ENCODE peak calls at places on chromosome X, in eight cellular contexts. F is RPMI8226; K is progenitor cell of endocrine pancreas; O is adipocyte; I is activated gamma-delta T cell treated with anti-CD3 and anti-CD28 coated beads, Interleukin-2, amount 50 U/mL, for 16 hours; D is K562; Y is brain microvascular endothelial cell; W is EH. M is an unnamed sample.

GRCh38 chrX:127570276-127570675 is 481.9 kb downstream of the ACTRT1 start:
- DNase-seq in Y (no peak), F (no peak), I (no peak), D (no peak), O (no peak), K (no peak), W (no peak), M (no peak)

GRCh38 chrX:44400588-44400987 is 57.1 kb upstream of the EFHC2 start:
- DNase-seq in K (no peak), Y (peak), W (peak), F (no peak), D (peak), O (peak), I (no peak), M (peak)

GRCh38 chrX:120452131-120452530 is 17.0 kb downstream of the LAMP2 start:
- DNase-seq in K (no peak), I (no peak), D (peak), F (no peak), O (peak), Y (peak), W (peak), M (peak)

GRCh38 chrX:104428231-104428630 is 137.8 kb upstream of the IL1RAPL2 start:
- DNase-seq in D (no peak), O (no peak), Y (no peak), K (no peak), W (no peak), F (no peak), I (no peak), M (no peak)

GRCh38 chrX:121028419-121028818 is 19.0 kb upstream of the GLUD2 start:
- DNase-seq in I (no peak), W (no peak), O (no peak), D (no peak), K (no peak), Y (no peak), F (no peak), M (no peak)

GRCh38 chrX:102950908-102951866 is 14.1 kb downstream of the RAB40AL start:
- DNase-seq in W (peak), O (peak), K (peak), I (peak), Y (peak), F (peak), D (peak), M (peak)

GRCh38 chrX:19739683-19740082 is 147.7 kb downstream of the SH3KBP1 start:
- DNase-seq in I (peak), O (peak), D (peak), F (peak), W (peak), K (no peak), Y (peak), M (peak)

GRCh38 chrX:136694491-136695087 is 46.6 kb downstream of the CD40LG start:
- DNase-seq in O (peak), K (no peak), D (peak), Y (peak), F (peak), W (peak), I (no peak), M (peak)

GRCh38 chrX:106874075-106874474 is 29.1 kb downstream of the RIPPLY1 start:
- DNase-seq in W (peak), F (peak), K (no peak), Y (no peak), D (peak), I (no peak), O (peak), M (no peak)

GRCh38 chrX:40671126-40671525 is 23.8 kb upstream of the CXorf38 start:
- DNase-seq in Y (no peak), K (no peak), I (no peak), O (no peak), W (no peak), F (no peak), D (no peak), M (no peak)

GRCh38 chrX:134868766-134869495 is 121.9 kb upstream of the SMIM10 start:
- DNase-seq in Y (peak), I (no peak), K (no peak), O (peak), D (no peak), W (peak), F (no peak), M (peak)

GRCh38 chrX:13533726-13534125 is 35.7 kb upstream of the EGFL6 start:
- DNase-seq in O (peak), W (peak), Y (no peak), K (no peak), D (no peak), F (no peak), I (no peak), M (no peak)

GRCh38 chrX:135432881-135433521 is 11.3 kb downstream of the SMIM10L2A start:
- DNase-seq in W (no peak), I (no peak), D (no peak), F (no peak), O (no peak), K (no peak), Y (no peak), M (no peak)